ENCODE peak calls at places on chromosomes 1 and 21, in nine cellular contexts. V is neural progenitor cell, W is HL-60, U is tibial nerve, L is MM.1S, K is AG04450, A is GM10248, P is psoas muscle, Z is cardiac fibroblast. O is an unnamed sample.

GRCh38 chr21:45632165-45632896 is 11.2 kb upstream of the PCBP3 start:
- DNase-seq in K (no peak), Z (no peak), L (no peak), P (no peak), V (no peak), U (no peak), W (no peak), A (no peak), O (no peak)

GRCh38 chr21:43307677-43308070 is 119.3 kb downstream of the SIK1 start:
- DNase-seq in W (no peak), L (no peak), U (no peak), Z (no peak), A (no peak), V (no peak), P (no peak), K (no peak), O (no peak)

GRCh38 chr1:91098299-91098901 is 76.6 kb upstream of the ZNF644 start:
- DNase-seq in V (no peak), K (no peak), L (no peak), Z (no peak), P (no peak), A (no peak), U (no peak), W (no peak), O (no peak)

GRCh38 chr1:232435746-232436145 is 194.2 kb downstream of the SIPA1L2 start:
- DNase-seq in P (no peak), A (no peak), K (peak), Z (peak), V (no peak), U (no peak), L (no peak), W (no peak), O (no peak)

GRCh38 chr1:165629848-165630628 is 996 bp upstream of the MGST3 start:
- DNase-seq in K (no peak), V (peak), A (no peak), Z (no peak), L (no peak), W (no peak), P (no peak), U (no peak), O (no peak)

GRCh38 chr1:54782588-54782987 is 18.3 kb upstream of the PARS2 start:
- DNase-seq in Z (no peak), K (no peak), A (no peak), P (no peak), U (no peak), L (no peak), W (no peak), V (no peak), O (no peak)

GRCh38 chr21:34589511-34590282 is 25.2 kb downstream of the RCAN1 start:
- DNase-seq in Z (no peak), A (no peak), U (no peak), L (no peak), K (no peak), W (no peak), V (no peak), P (no peak), O (no peak)

GRCh38 chr1:17023103-17023502 is 11.4 kb upstream of the ATP13A2 start:
- DNase-seq in U (no peak), Z (no peak), K (no peak), W (peak), A (no peak), P (no peak), L (no peak), V (peak), O (no peak)

GRCh38 chr21:29718081-29718815 is 221.5 kb downstream of the GRIK1 start:
- DNase-seq in L (no peak), U (no peak), V (no peak), A (no peak), Z (peak), P (no peak), K (no peak), W (no peak), O (no peak)

GRCh38 chr1:86504895-86505625 is 36.3 kb downstream of the CLCA1 start:
- DNase-seq in L (no peak), U (no peak), W (no peak), K (no peak), A (no peak), P (no peak), V (no peak), Z (peak), O (peak)

GRCh38 chr1:92940541-92940940 is 20.7 kb downstream of the DIPK1A start:
- DNase-seq in V (no peak), U (no peak), K (no peak), A (no peak), Z (peak), P (no peak), W (no peak), L (no peak), O (no peak)

GRCh38 chr1:215835951-215836350 is 268.8 kb downstream of the KCTD3 start:
- DNase-seq in Z (peak), V (no peak), K (peak), P (no peak), L (no peak), A (no peak), U (no peak), W (no peak), O (no peak)

GRCh38 chr1:245765241-245766000 is 610.6 kb downstream of the KIF26B start:
- DNase-seq in W (no peak), A (no peak), K (peak), Z (peak), L (no peak), V (no peak), P (no peak), U (no peak), O (no peak)

GRCh38 chr1:89451011-89451410 is 73.6 kb upstream of the LRRC8B start:
- DNase-seq in W (no peak), P (no peak), U (no peak), V (no peak), L (peak), Z (peak), K (no peak), A (peak), O (no peak)

GRCh38 chr1:232629250-232630046 is 485 bp downstream of the SIPA1L2 start:
- DNase-seq in A (no peak), P (peak), Z (peak), V (peak), L (no peak), W (no peak), U (no peak), K (no peak), O (peak)

GRCh38 chr1:215793210-215793609 is 226.1 kb downstream of the KCTD3 start:
- DNase-seq in V (no peak), K (peak), L (no peak), A (no peak), P (no peak), Z (peak), W (no peak), U (no peak), O (no peak)

GRCh38 chr1:91725961-91726704 is 159.8 kb downstream of the TGFBR3 start:
- DNase-seq in Z (peak), A (no peak), P (peak), W (no peak), L (no peak), K (peak), V (no peak), U (no peak), O (no peak)

GRCh38 chr1:157155658-157156057 is 17.5 kb upstream of the ETV3 start:
- DNase-seq in L (no peak), Z (peak), P (peak), W (no peak), V (no peak), U (no peak), K (no peak), A (no peak), O (peak)

GRCh38 chr1:237709355-237709754 is 181.4 kb downstream of the ZP4 start:
- DNase-seq in Z (no peak), A (no peak), U (no peak), K (no peak), V (no peak), P (no peak), L (no peak), W (no peak), O (no peak)

GRCh38 chr1:114009393-114009792 is 30.1 kb downstream of the OLFML3 start:
- DNase-seq in U (no peak), A (no peak), V (no peak), Z (peak), W (no peak), K (no peak), P (no peak), L (no peak), O (no peak)

GRCh38 chr1:29655145-29655544 is 418.8 kb downstream of the PTPRU start:
- DNase-seq in A (no peak), Z (no peak), K (no peak), L (no peak), P (no peak), W (no peak), U (no peak), V (no peak), O (no peak)

GRCh38 chr1:3132685-3133084 is 63.7 kb downstream of the PRDM16 start:
- DNase-seq in L (no peak), W (no peak), U (no peak), V (no peak), A (no peak), P (no peak), K (no peak), Z (no peak), O (no peak)

GRCh38 chr21:18663663-18664062 is 260.1 kb upstream of the TMPRSS15 start:
- DNase-seq in A (no peak), P (no peak), Z (no peak), K (no peak), U (no peak), V (no peak), L (no peak), W (no peak), O (no peak)

GRCh38 chr1:244066954-244067716 is 16.1 kb downstream of the ZBTB18 start:
- DNase-seq in Z (no peak), U (no peak), L (no peak), K (no peak), A (no peak), W (no peak), P (no peak), V (no peak), O (peak)

GRCh38 chr1:82018319-82018718 is 217.6 kb downstream of the ADGRL2 start:
- DNase-seq in Z (no peak), U (no peak), P (no peak), A (no peak), V (no peak), K (no peak), W (no peak), L (no peak), O (no peak)

GRCh38 chr1:33332357-33332789 is 11.5 kb upstream of the A3GALT2 start:
- DNase-seq in Z (peak), K (no peak), V (no peak), W (no peak), P (peak), A (no peak), L (no peak), U (no peak), O (no peak)

GRCh38 chr1:67921725-67922489 is 88.6 kb upstream of the GNG12 start:
- DNase-seq in U (no peak), A (no peak), V (no peak), L (no peak), K (no peak), W (no peak), Z (peak), P (no peak), O (no peak)

GRCh38 chr1:172642970-172643369 is 15.9 kb upstream of the FASLG start:
- DNase-seq in W (no peak), P (no peak), V (no peak), L (no peak), U (no peak), Z (peak), K (no peak), A (no peak), O (peak)

GRCh38 chr1:212858461-212859265 is 588 bp downstream of the FLVCR1 start:
- DNase-seq in V (peak), W (peak), L (peak), K (no peak), P (no peak), A (peak), Z (peak), U (no peak), O (peak)

GRCh38 chr1:230099435-230099834 is 32.4 kb downstream of the GALNT2 start:
- DNase-seq in Z (no peak), V (no peak), P (no peak), A (no peak), L (no peak), U (no peak), K (no peak), W (no peak), O (no peak)

GRCh38 chr21:39314155-39315027 is 959 bp upstream of the BRWD1 start:
- DNase-seq in K (no peak), W (peak), L (peak), P (peak), Z (peak), A (peak), V (no peak), U (no peak), O (peak)

GRCh38 chr1:207302618-207303408 is 18.7 kb upstream of the CD55 start:
- DNase-seq in K (no peak), A (no peak), Z (peak), W (no peak), U (no peak), L (no peak), P (no peak), V (no peak), O (no peak)

GRCh38 chr1:208691012-208691411 is 446.8 kb upstream of the PLXNA2 start:
- DNase-seq in V (no peak), K (no peak), Z (no peak), A (no peak), P (no peak), L (peak), W (no peak), U (no peak), O (no peak)

GRCh38 chr1:36705629-36706028 is 222.9 kb upstream of the CSF3R start:
- DNase-seq in Z (no peak), V (no peak), W (no peak), A (no peak), P (no peak), L (no peak), K (no peak), U (no peak), O (no peak)

GRCh38 chr1:158496379-158496778 is 24.4 kb downstream of the OR10R2 start:
- DNase-seq in U (no peak), K (no peak), V (peak), W (peak), L (peak), A (no peak), P (no peak), Z (peak), O (no peak)
- TF ChIP-seq CTCF in U (no peak), K (no peak), V (peak), W (peak), L (peak), A (peak), P (no peak), Z (no peak), O (no peak)

GRCh38 chr21:42279341-42279871 is 35.8 kb downstream of the TFF3 start:
- DNase-seq in P (no peak), L (no peak), W (no peak), A (no peak), Z (no peak), K (no peak), V (no peak), U (no peak), O (no peak)

GRCh38 chr21:42276076-42276475 is 39.1 kb downstream of the TFF3 start:
- DNase-seq in K (no peak), A (no peak), U (no peak), W (no peak), V (no peak), Z (no peak), P (no peak), L (no peak), O (no peak)

GRCh38 chr21:42278750-42279149 is 36.5 kb downstream of the TFF3 start:
- DNase-seq in U (no peak), K (no peak), V (no peak), Z (no peak), P (no peak), W (no peak), L (no peak), A (no peak), O (no peak)

GRCh38 chr21:42277593-42277992 is 37.6 kb downstream of the TFF3 start:
- DNase-seq in A (no peak), U (no peak), K (no peak), W (no peak), P (no peak), Z (no peak), L (no peak), V (no peak), O (no peak)

GRCh38 chr21:42276526-42277154 is 38.6 kb downstream of the TFF3 start:
- DNase-seq in L (no peak), Z (no peak), U (no peak), W (no peak), P (no peak), A (no peak), V (no peak), K (no peak), O (no peak)
- TF ChIP-seq CTCF in L (no peak), Z (no peak), U (no peak), W (no peak), P (no peak), A (no peak), V (peak), K (no peak), O (no peak)

GRCh38 chr1:151056574-151056973 is 2.8 kb downstream of the CDC42SE1 start:
- DNase-seq in A (no peak), V (no peak), Z (no peak), W (no peak), U (no peak), P (no peak), K (no peak), L (no peak), O (no peak)
- TF ChIP-seq CTCF in A (no peak), V (no peak), Z (no peak), W (no peak), U (no peak), P (no peak), K (no peak), L (no peak), O (no peak)

GRCh38 chr1:175319912-175320230 is 127.3 kb upstream of the KIAA0040 start:
- DNase-seq in K (no peak), U (no peak), A (no peak), Z (no peak), L (no peak), W (no peak), V (no peak), P (no peak), O (no peak)

GRCh38 chr1:175318633-175319032 is 126.1 kb upstream of the KIAA0040 start:
- DNase-seq in P (no peak), Z (no peak), V (no peak), A (no peak), W (no peak), L (no peak), U (no peak), K (no peak), O (no peak)

GRCh38 chr1:175319112-175319911 is 126.7 kb upstream of the KIAA0040 start:
- DNase-seq in U (peak), L (peak), V (peak), K (peak), W (peak), Z (peak), P (peak), A (peak), O (peak)

GRCh38 chr1:175317795-175318194 is 125.2 kb upstream of the KIAA0040 start:
- DNase-seq in W (no peak), U (no peak), A (no peak), P (no peak), K (no peak), L (no peak), V (no peak), Z (peak), O (no peak)

GRCh38 chr1:175317309-175317708 is 124.7 kb upstream of the KIAA0040 start:
- DNase-seq in V (peak), A (no peak), W (no peak), P (no peak), Z (no peak), L (peak), U (no peak), K (no peak), O (no peak)
- TF ChIP-seq CTCF in V (peak), A (peak), W (no peak), P (peak), Z (peak), L (peak), U (peak), K (peak), O (no peak)

DNA sequence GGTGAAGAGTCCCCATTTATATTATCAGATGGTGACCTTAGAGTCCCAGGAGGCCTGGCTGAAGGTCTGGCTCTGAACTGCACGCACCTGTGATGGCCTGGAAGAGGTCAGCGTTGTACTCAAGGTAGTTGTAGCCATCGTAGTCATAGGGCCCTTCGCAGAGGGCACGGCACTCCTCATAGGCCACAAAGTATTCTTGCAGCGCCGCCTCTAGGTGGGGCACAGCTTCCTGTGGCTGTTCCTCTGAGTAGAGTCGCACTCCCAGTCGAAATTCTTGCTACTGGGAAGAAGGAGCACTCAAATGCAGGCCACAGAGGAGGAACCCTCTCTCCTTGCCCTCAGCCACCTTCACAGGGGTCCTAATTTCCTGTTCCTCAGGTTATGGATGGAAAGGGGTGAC is 7.7 kb downstream of the P3H1 start:
- DNase-seq in V (peak), K (no peak), P (no peak), Z (no peak), W (peak), A (no peak), L (no peak), U (no peak), O (no peak)
- TF ChIP-seq CTCF in V (no peak), K (no peak), P (no peak), Z (no peak), W (no peak), A (no peak), L (no peak), U (no peak), O (no peak)

DNA sequence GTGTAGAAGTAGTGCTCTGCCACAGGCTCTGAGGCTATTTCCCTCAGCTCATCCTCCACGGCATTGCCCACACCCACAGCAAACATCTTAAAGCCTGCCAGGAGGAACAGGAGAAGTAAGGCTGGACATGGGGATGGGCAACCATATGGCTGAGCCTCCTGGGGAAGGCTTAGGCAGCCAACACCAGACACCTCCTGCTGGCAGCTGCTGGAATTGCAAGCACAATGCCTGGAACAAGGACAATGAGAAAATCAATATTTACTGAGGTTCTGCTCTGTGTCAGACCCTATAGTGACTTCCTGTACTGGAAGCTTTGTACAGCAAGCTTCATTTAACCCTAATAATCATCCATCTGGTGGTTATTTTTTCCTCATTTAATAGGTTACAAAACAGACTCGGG is 8.2 kb downstream of the MATN1 start:
- DNase-seq in P (no peak), W (peak), K (no peak), U (no peak), Z (no peak), A (no peak), V (no peak), L (no peak), O (peak)
- TF ChIP-seq CTCF in P (peak), W (peak), K (peak), U (no peak), Z (peak), A (peak), V (peak), L (peak), O (peak)

DNA sequence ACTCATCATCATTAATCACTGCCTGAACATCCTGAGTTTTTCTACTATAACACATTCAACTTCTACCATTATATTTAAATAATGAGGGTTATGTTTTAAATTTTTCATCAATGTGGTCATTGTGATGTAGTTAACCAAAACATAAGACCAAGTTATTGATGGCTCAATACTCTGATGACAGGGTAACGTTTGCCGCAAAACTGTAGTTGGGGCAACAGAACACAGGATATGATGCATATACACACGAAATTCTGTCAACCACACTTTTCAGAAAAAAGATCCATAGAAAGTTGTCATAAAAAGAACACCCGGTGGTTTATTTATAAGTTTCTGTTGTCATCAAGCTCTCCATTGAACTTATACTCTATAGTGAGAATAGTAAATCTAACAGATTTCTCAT is 121.7 kb upstream of the COL11A1 start:
- DNase-seq in K (no peak), W (no peak), Z (no peak), L (no peak), U (no peak), A (no peak), P (no peak), V (no peak), O (no peak)
- TF ChIP-seq CTCF in K (no peak), W (no peak), Z (no peak), L (no peak), U (no peak), A (no peak), P (no peak), V (no peak), O (no peak)

GRCh38 chr1:116763787-116764465 is 9.7 kb downstream of the CD2 start:
- DNase-seq in P (no peak), V (peak), U (no peak), Z (peak), L (peak), W (no peak), A (no peak), K (no peak), O (peak)
- TF ChIP-seq CTCF in P (peak), V (peak), U (no peak), Z (peak), L (peak), W (peak), A (no peak), K (peak), O (no peak)

O was measured in Calu3.